ENCODE peak calls at places on chromosomes 2 and 18, in nine cellular contexts. E, W, Y, F, I, D, P, A and U are unnamed samples.

GRCh38 chr2:119260636-119261497 is 37.2 kb downstream of the STEAP3 start:
- DNase-seq in E (no peak), W (no peak), D (no peak), Y (peak; percentile 12), F (no peak), I (no peak), P (no peak), A (no peak), U (peak; percentile 40)

GRCh38 chr2:100692381-100692780 is 127.6 kb upstream of the NPAS2 start:
- DNase-seq in F (no peak), A (peak; percentile 58), W (no peak), I (no peak), D (no peak), Y (no peak), E (no peak), P (no peak), U (no peak)

GRCh38 chr2:120847700-120848321 is 112.1 kb downstream of the GLI2 start:
- DNase-seq in I (no peak), W (no peak), Y (no peak), E (peak; percentile 33), A (no peak), F (no peak), D (no peak), P (no peak), U (no peak)

GRCh38 chr2:29259221-29259620 is 144.0 kb downstream of the CLIP4 start:
- DNase-seq in Y (peak; percentile 58), W (no peak), A (no peak), P (peak; percentile 6), E (peak; percentile 9), F (no peak), D (no peak), I (no peak), U (peak; percentile 70)

GRCh38 chr2:12931211-12931844 is 214.6 kb downstream of the TRIB2 start:
- DNase-seq in W (peak; percentile 28), A (peak; percentile 3), Y (peak; percentile 63), I (peak; percentile 23), F (peak; percentile 69), P (peak; percentile 59), E (peak; percentile 73), D (no peak), U (peak; percentile 75)

GRCh38 chr2:173090973-173091660 is 15.5 kb downstream of the MAP3K20 start:
- DNase-seq in F (peak; percentile 50), Y (no peak), D (no peak), E (no peak), A (no peak), W (no peak), I (no peak), P (no peak), U (peak; percentile 25)

GRCh38 chr2:200003444-200003843 is 48.1 kb downstream of the MAIP1 start:
- DNase-seq in I (no peak), D (no peak), F (no peak), A (no peak), Y (peak; percentile 23), P (peak; percentile 75), E (peak; percentile 38), W (no peak), U (peak; percentile 11)

GRCh38 chr2:53334610-53335009 is 433.0 kb upstream of the CHAC2 start:
- DNase-seq in W (no peak), A (no peak), D (no peak), I (no peak), E (no peak), Y (no peak), P (no peak), F (no peak), U (no peak)

GRCh38 chr2:190121971-190122370 is 59.4 kb upstream of the MSTN start:
- DNase-seq in P (peak; percentile 52), D (peak; percentile 9), E (peak; percentile 30), Y (peak; percentile 41), I (peak; percentile 21), F (peak; percentile 78), W (peak; percentile 23), A (peak; percentile 24), U (peak; percentile 24)

GRCh38 chr18:8807502-8807833 is 102.1 kb downstream of the MTCL1 start:
- DNase-seq in P (no peak), I (no peak), Y (no peak), W (no peak), F (no peak), A (no peak), D (no peak), E (no peak), U (no peak)

GRCh38 chr2:25824718-25825117 is 53.6 kb downstream of the ASXL2 start:
- DNase-seq in W (no peak), I (no peak), E (no peak), D (no peak), F (no peak), P (no peak), A (no peak), Y (no peak), U (no peak)

GRCh38 chr2:25825238-25825637 is 53.0 kb downstream of the ASXL2 start:
- DNase-seq in W (no peak), D (no peak), F (no peak), A (no peak), Y (no peak), E (no peak), I (no peak), P (no peak), U (no peak)

GRCh38 chr2:25821225-25822056 is 56.8 kb downstream of the ASXL2 start:
- DNase-seq in I (no peak), P (peak; percentile 88), E (peak; percentile 91), Y (peak; percentile 20), A (no peak), W (no peak), F (no peak), D (no peak), U (no peak)

GRCh38 chr2:25824216-25824615 is 54.1 kb downstream of the ASXL2 start:
- DNase-seq in Y (no peak), D (no peak), P (no peak), A (no peak), F (no peak), W (no peak), I (no peak), E (no peak), U (no peak)

DNA sequence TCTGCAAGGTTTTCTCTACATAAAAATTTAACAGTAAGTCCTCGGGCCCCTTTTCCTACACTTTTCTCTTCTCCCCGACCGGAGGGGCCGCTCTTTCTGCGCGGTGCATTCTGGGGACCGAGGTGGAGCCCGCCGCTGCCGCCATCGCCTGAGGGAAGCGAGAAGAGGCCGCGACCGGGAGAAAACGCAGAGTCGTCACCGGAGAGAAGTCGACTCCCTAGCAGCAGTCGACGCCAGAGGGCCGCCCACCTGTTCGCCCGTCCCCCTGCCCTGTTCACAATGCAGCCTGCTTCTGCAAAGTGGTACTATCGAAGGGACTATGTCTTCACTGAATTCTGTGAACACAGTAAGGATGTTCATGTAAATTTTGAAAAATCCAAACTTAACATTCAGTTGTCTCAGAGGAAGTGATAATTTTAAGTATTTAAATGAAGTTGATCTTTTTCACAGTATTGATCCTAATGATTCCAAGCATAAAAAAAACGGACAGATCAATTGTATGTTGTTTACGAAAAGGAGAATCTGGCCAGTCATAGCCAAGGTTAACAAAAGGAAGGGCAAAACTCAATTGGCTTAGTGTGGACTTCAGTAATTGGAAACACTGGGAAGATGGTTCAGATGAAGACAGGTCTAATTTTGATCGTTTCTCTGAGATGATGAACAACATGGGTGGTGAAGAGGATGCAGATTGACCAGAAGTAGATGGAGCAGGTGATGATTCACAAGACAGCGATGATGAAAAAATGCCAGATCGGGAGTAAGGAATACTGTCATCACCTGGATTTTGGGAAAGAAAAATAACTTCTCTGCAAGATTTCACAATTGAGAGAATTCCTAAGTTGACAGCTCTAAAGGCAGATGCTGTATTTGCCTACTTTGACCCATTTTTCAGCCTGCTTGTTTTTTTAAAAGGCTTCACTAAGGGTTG is 55.8 kb downstream of the ASXL2 start:
- DNase-seq in A (no peak), W (no peak), Y (no peak), I (no peak), D (no peak), E (no peak), P (peak; percentile 54), F (peak; percentile 72), U (peak; percentile 7)
- H4K20me1 ChIP-seq in A (peaks cover 3% of the 10 kb centered on the region), W (peaks cover 4% of the 10 kb centered on the region), Y (peaks cover 3% of the 10 kb centered on the region), I (no peaks in the 10 kb centered on the region), D (no peaks in the 10 kb centered on the region), E (no peaks in the 10 kb centered on the region), P (peaks cover 3% of the 10 kb centered on the region), F (peaks cover 5% of the 10 kb centered on the region), U (no peaks in the 10 kb centered on the region)

DNA sequence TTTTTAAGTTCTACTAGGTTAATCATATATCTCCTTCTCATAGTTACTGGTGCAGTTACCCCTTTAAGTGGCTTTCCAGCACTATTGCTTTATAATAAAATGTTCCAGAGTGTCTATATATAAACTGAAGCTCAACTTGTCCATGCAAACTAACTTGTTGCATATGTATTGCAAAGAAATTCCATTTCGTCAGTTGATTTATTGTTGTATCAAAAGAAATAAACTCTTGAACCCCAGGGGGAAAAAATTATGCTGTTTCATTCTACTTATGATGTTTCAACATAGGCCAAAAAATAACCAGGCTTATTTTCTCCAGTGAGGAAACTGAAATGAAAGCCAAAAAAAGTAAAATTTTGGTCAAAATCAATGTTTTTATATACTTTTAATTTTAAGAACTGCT is 491.9 kb downstream of the NR4A2 start:
- DNase-seq in F (no peak), I (no peak), W (no peak), A (no peak), E (no peak), D (no peak), Y (no peak), P (no peak), U (no peak)
- H3K4me1 ChIP-seq in F (peaks cover 56% of the 10 kb centered on the region), I (no peaks in the 10 kb centered on the region), W (no peaks in the 10 kb centered on the region), A (no peaks in the 10 kb centered on the region), E (no peaks in the 10 kb centered on the region), D (no peaks in the 10 kb centered on the region), Y (no peaks in the 10 kb centered on the region), P (no peaks in the 10 kb centered on the region), U (no peaks in the 10 kb centered on the region)

GRCh38 chr18:23459530-23459921 is 6.4 kb downstream of the RIOK3 start:
- DNase-seq in D (no peak), I (no peak), A (peak; percentile 23), P (no peak), Y (no peak), E (no peak), W (no peak), F (no peak), U (no peak)
- H4K20me1 ChIP-seq in D (peaks cover 17% of the 10 kb centered on the region), I (peaks cover 13% of the 10 kb centered on the region), A (peaks cover 46% of the 10 kb centered on the region), P (peaks cover 13% of the 10 kb centered on the region), Y (peaks cover 77% of the 10 kb centered on the region), E (peaks cover 3% of the 10 kb centered on the region), W (peaks cover 8% of the 10 kb centered on the region), F (peaks cover 11% of the 10 kb centered on the region), U (peaks cover 44% of the 10 kb centered on the region)

GRCh38 chr2:223058952-223059716 is 7.1 kb downstream of the KCNE4 start:
- DNase-seq in E (peak; percentile 51), A (peak; percentile 27), D (no peak), P (peak; percentile 67), Y (peak; percentile 61), I (no peak), F (no peak), W (no peak), U (no peak)
- H3K4me1 ChIP-seq in E (peaks cover 11% of the 10 kb centered on the region), A (no peaks in the 10 kb centered on the region), D (no peaks in the 10 kb centered on the region), P (no peaks in the 10 kb centered on the region), Y (peaks cover 18% of the 10 kb centered on the region), I (no peaks in the 10 kb centered on the region), F (no peaks in the 10 kb centered on the region), W (peaks cover 7% of the 10 kb centered on the region), U (peaks cover 20% of the 10 kb centered on the region)

DNA sequence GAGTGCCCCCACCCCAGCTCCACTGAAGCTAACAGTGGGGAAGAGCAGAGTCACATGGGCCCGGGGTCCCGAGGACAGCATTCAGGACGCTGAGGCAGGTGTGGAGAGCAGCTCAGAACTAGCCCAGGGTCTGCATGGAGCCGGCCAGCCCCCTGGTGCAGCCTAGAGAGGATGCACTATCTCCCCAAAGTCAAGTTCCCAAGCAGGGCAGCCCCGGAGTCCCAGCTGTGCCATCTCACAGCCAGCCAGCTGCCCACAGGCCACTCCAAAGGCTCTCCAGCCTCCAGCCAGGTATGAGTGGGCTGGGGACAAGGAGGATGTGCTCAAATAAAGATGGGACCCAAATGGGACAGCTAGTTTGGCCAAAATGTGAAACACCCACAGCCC is 41.0 kb downstream of the BIN1 start:
- DNase-seq in W (no peak), A (no peak), P (no peak), Y (no peak), F (no peak), E (no peak), D (no peak), I (no peak), U (no peak)
- H4K20me1 ChIP-seq in W (no peaks in the 10 kb centered on the region), A (no peaks in the 10 kb centered on the region), P (no peaks in the 10 kb centered on the region), Y (peaks cover 2% of the 10 kb centered on the region), F (no peaks in the 10 kb centered on the region), E (no peaks in the 10 kb centered on the region), D (no peaks in the 10 kb centered on the region), I (no peaks in the 10 kb centered on the region), U (no peaks in the 10 kb centered on the region)